ENCODE peak calls at places on chromosomes 1 and 21, in four cellular contexts. N is DND-41; P is iPS DF 6.9; U is CD4-positive, alpha-beta memory T cell. A is an unnamed sample.

GRCh38 chr1:221987860-221988520 is 246.1 kb upstream of the DUSP10 start:
- DNase-seq in N (no peak), P (no peak), U (no peak), A (peak; percentile 48)

GRCh38 chr1:54937469-54937868 is 43.0 kb upstream of the TMEM61 start:
- DNase-seq in N (no peak), P (no peak), U (no peak), A (peak; percentile 29)

GRCh38 chr1:33660244-33660643 is 187.8 kb downstream of the ZSCAN20 start:
- DNase-seq in N (no peak), P (no peak), U (no peak), A (no peak)

GRCh38 chr1:99784809-99785255 is 18.4 kb upstream of the FRRS1 start:
- DNase-seq in N (peak; percentile 38), P (no peak), U (peak; percentile 61), A (no peak)

GRCh38 chr21:42039911-42040351 is 29.8 kb upstream of the ZBTB21 start:
- DNase-seq in N (no peak), P (no peak), U (no peak), A (no peak)

GRCh38 chr1:9449106-9449627 is 90.1 kb upstream of the SLC25A33 start:
- DNase-seq in N (no peak), P (no peak), U (no peak), A (peak; percentile 66)

GRCh38 chr21:27713159-27714109 is 746.5 kb upstream of the ADAMTS5 start:
- DNase-seq in N (no peak), P (no peak), U (no peak), A (no peak)

GRCh38 chr1:196896355-196896754 is 8.5 kb downstream of the CFHR4 start:
- DNase-seq in N (no peak), P (no peak), U (no peak), A (no peak)

GRCh38 chr1:172394167-172394751 is 26.2 kb upstream of the C1orf105 start:
- DNase-seq in N (peak; percentile 53), P (no peak), U (peak; percentile 79), A (no peak)

GRCh38 chr1:193767891-193768290 is 581.5 kb upstream of the B3GALT2 start:
- DNase-seq in N (no peak), P (no peak), U (no peak), A (no peak)

GRCh38 chr1:219427989-219428388 is 184.9 kb downstream of the ZC3H11B start:
- DNase-seq in N (no peak), P (no peak), U (no peak), A (no peak)

GRCh38 chr1:210700511-210700910 is 371.8 kb downstream of the HHAT start:
- DNase-seq in N (no peak), P (no peak), U (no peak), A (peak; percentile 47)

GRCh38 chr1:15043934-15044333 is 109.6 kb upstream of the TMEM51 start:
- DNase-seq in N (no peak), P (no peak), U (no peak), A (peak; percentile 17)

GRCh38 chr1:183787704-183788103 is 17.2 kb upstream of the RGL1 start:
- DNase-seq in N (no peak), P (no peak), U (no peak), A (no peak)

GRCh38 chr21:26391166-26391565 is 181.9 kb downstream of the CYYR1 start:
- DNase-seq in N (no peak), P (no peak), U (no peak), A (no peak)

GRCh38 chr1:221776495-221777413 is 34.9 kb upstream of the DUSP10 start:
- DNase-seq in N (no peak), P (no peak), U (no peak), A (no peak)

GRCh38 chr1:8728464-8728863 is 89.0 kb downstream of the RERE start:
- DNase-seq in N (no peak), P (no peak), U (no peak), A (no peak)

GRCh38 chr1:109984190-109984455 is 442 bp upstream of the AHCYL1 start:
- DNase-seq in N (no peak), P (no peak), U (no peak), A (no peak)

GRCh38 chr1:61082336-61083013 is at the start of gene NFIA:
- DNase-seq in N (no peak), P (no peak), U (peak; percentile 39), A (peak; percentile 96)

GRCh38 chr1:224406216-224406615 is 28.4 kb downstream of the WDR26 start:
- DNase-seq in N (no peak), P (no peak), U (no peak), A (no peak)

GRCh38 chr1:224407546-224408293 is 26.9 kb downstream of the WDR26 start:
- DNase-seq in N (no peak), P (no peak), U (no peak), A (no peak)

GRCh38 chr1:224411766-224412165 is 22.8 kb downstream of the WDR26 start:
- DNase-seq in N (no peak), P (no peak), U (no peak), A (no peak)

GRCh38 chr1:224402472-224403035 is 32.0 kb downstream of the WDR26 start:
- DNase-seq in N (no peak), P (no peak), U (no peak), A (no peak)

GRCh38 chr1:224408294-224408590 is 26.4 kb downstream of the WDR26 start:
- DNase-seq in N (no peak), P (no peak), U (no peak), A (no peak)
- H3K36me3 ChIP-seq in N (peaks cover 83% of the 10 kb centered on the region), P (no peaks in the 10 kb centered on the region), U (peaks cover 54% of the 10 kb centered on the region), A (peaks cover 79% of the 10 kb centered on the region)

GRCh38 chr1:26263212-26263611 is 16.7 kb upstream of the SH3BGRL3 start:
- DNase-seq in N (no peak), P (no peak), U (no peak), A (no peak)

GRCh38 chr1:26268290-26269197 is 11.3 kb upstream of the SH3BGRL3 start:
- DNase-seq in N (no peak), P (no peak), U (no peak), A (no peak)

GRCh38 chr1:26259578-26259977 is 20.3 kb upstream of the SH3BGRL3 start:
- DNase-seq in N (no peak), P (no peak), U (no peak), A (no peak)

GRCh38 chr1:26269198-26269550 is 10.7 kb upstream of the SH3BGRL3 start:
- DNase-seq in N (no peak), P (no peak), U (no peak), A (no peak)

GRCh38 chr1:26265405-26265804 is 14.5 kb upstream of the SH3BGRL3 start:
- DNase-seq in N (no peak), P (no peak), U (no peak), A (no peak)
- H3K36me3 ChIP-seq in N (peaks cover 94% of the 10 kb centered on the region), P (peaks cover 23% of the 10 kb centered on the region), U (peaks cover 24% of the 10 kb centered on the region), A (peaks cover 45% of the 10 kb centered on the region)

GRCh38 chr1:27990920-27991537 is 31.3 kb downstream of the XKR8 start:
- DNase-seq in N (no peak), P (no peak), U (no peak), A (no peak)
- H3K36me3 ChIP-seq in N (peaks cover 78% of the 10 kb centered on the region), P (peaks cover 14% of the 10 kb centered on the region), U (peaks cover 17% of the 10 kb centered on the region), A (peaks cover 30% of the 10 kb centered on the region)

DNA sequence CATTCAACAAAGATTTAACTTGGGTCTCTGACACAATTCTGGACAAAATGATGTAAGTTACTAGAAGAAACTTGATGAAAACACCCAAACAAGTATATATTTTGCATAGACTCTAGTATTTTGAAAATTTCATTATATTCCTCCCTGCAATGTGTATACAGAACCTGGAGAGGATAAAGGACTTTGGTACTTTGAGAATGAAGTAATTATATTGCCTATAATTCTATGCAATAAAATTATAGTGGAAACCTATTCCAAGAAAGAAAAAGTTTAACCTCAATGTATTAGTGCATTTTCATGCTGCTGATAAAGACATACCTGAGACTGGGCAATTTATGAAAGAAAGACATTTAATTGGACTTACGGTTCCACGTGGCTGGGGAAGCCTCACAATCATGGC is 1146.1 kb downstream of the KCNT2 start:
- DNase-seq in N (no peak), P (no peak), U (no peak), A (no peak)
- H3K36me3 ChIP-seq in N (no peaks in the 10 kb centered on the region), P (no peaks in the 10 kb centered on the region), U (no peaks in the 10 kb centered on the region), A (no peaks in the 10 kb centered on the region)

GRCh38 chr1:208041505-208041904 is 130.6 kb upstream of the CD34 start:
- DNase-seq in N (no peak), P (no peak), U (no peak), A (no peak)

GRCh38 chr1:208042868-208043267 is 131.9 kb upstream of the CD34 start:
- DNase-seq in N (no peak), P (no peak), U (no peak), A (no peak)

GRCh38 chr1:208040714-208041393 is 129.9 kb upstream of the CD34 start:
- DNase-seq in N (no peak), P (no peak), U (no peak), A (no peak)

GRCh38 chr1:208043690-208044089 is 132.8 kb upstream of the CD34 start:
- DNase-seq in N (no peak), P (no peak), U (no peak), A (no peak)

GRCh38 chr1:208042041-208042615 is 131.2 kb upstream of the CD34 start:
- DNase-seq in N (no peak), P (no peak), U (no peak), A (no peak)
- H3K36me3 ChIP-seq in N (no peaks in the 10 kb centered on the region), P (no peaks in the 10 kb centered on the region), U (no peaks in the 10 kb centered on the region), A (no peaks in the 10 kb centered on the region)

DNA sequence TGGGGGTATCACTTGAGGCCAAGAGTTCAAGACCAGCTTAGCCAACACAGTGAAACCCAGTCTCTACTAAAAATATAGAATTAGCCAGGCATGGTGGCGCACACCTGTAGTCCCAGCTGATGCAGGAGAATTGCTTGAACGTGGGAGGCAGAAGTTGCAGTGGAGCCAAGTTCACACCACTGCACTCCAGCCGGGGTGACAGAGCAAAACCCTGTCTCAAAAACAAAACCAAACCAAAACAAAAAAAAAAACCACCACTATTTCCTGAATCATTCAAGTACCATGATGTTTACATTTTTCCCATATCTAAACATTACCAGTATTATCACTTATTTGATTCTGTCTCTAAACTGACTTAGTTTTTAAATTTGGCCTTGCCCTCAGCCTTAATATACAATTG is 29.5 kb downstream of the TUT4 start:
- DNase-seq in N (no peak), P (no peak), U (peak; percentile 32), A (no peak)
- H3K36me3 ChIP-seq in N (peaks cover 68% of the 10 kb centered on the region), P (peaks cover 2% of the 10 kb centered on the region), U (peaks cover 15% of the 10 kb centered on the region), A (no peaks in the 10 kb centered on the region)

A was measured in osteoblast.